ENCODE peak calls at places on chromosomes 4 and X, in five cellular contexts. T is T-helper 17 cell; P is activated T-helper 2 cell treated with anti-CD3 and anti-CD28 coated beads, Interferon-gamma antibody, Interleukin-2, Interleukin-4, amounts not matched to agents 10 μg/mL and 5 μg/mL and 100 μg/mL, durations not matched to agents 14 hours and 24 hours and 36 hours; S is Right ventricle myocardium inferior; C is pancreas. K is an unnamed sample.

GRCh38 chr4:177480796-177481195 is 38.6 kb upstream of the AGA start:
- DNase-seq in C (no peak), P (no peak), S (no peak), T (no peak), K (no peak)

GRCh38 chr4:121057466-121057911 is 14.8 kb downstream of the NDNF start:
- DNase-seq in T (no peak), C (no peak), P (no peak), S (no peak), K (peak)

GRCh38 chrX:18886344-18887161 is 97.4 kb downstream of the PHKA2 start:
- DNase-seq in C (peak), P (peak), T (peak), S (peak), K (peak)

GRCh38 chr4:71235321-71236206 is 103.3 kb upstream of the SLC4A4 start:
- DNase-seq in C (no peak), S (no peak), T (no peak), P (no peak), K (no peak)

GRCh38 chrX:1411331-1411730 is 19.4 kb upstream of the SLC25A6 start:
- DNase-seq in T (no peak), P (no peak), S (no peak), C (no peak), K (peak)

GRCh38 chrX:131617182-131617581 is 73.3 kb downstream of the OR13H1 start:
- DNase-seq in C (no peak), P (no peak), T (no peak), S (no peak), K (peak)

GRCh38 chr4:77818667-77819408 is at the start of gene CNOT6L:
- DNase-seq in C (peak), T (peak), P (peak), S (peak), K (peak)

GRCh38 chr4:133995243-133995960 is 206.2 kb downstream of the PABPC4L start:
- DNase-seq in S (no peak), C (no peak), T (no peak), P (no peak), K (no peak)

GRCh38 chr4:123102897-123103489 is 180.6 kb upstream of the NUDT6 start:
- DNase-seq in T (no peak), P (no peak), C (no peak), S (no peak), K (peak)

GRCh38 chrX:981791-982626 is 230.4 kb downstream of the CRLF2 start:
- DNase-seq in S (no peak), T (no peak), P (no peak), C (no peak), K (peak)

GRCh38 chr4:69032847-69033638 is 63.2 kb upstream of the UGT2B7 start:
- DNase-seq in T (no peak), P (no peak), C (no peak), S (no peak), K (no peak)

GRCh38 chrX:37993857-37994619 is 12.3 kb upstream of the SYTL5 start:
- DNase-seq in C (peak), T (no peak), S (no peak), P (no peak), K (peak)

GRCh38 chr4:37967749-37968148 is 7.6 kb downstream of the PTTG2 start:
- DNase-seq in T (no peak), S (no peak), C (no peak), P (no peak), K (no peak)

GRCh38 chr4:169342906-169343560 is 72.3 kb upstream of the SH3RF1 start:
- DNase-seq in S (no peak), C (no peak), T (no peak), P (no peak), K (peak)

GRCh38 chr4:165439344-165439743 is 60.5 kb downstream of the CPE start:
- DNase-seq in T (no peak), C (no peak), P (no peak), S (no peak), K (no peak)

GRCh38 chrX:70132244-70132643 is 1.0 kb upstream of the IGBP1 start:
- DNase-seq in T (no peak), S (no peak), C (no peak), P (no peak), K (peak)

GRCh38 chr4:13627606-13628301 is at the start of gene BOD1L1:
- DNase-seq in T (peak), S (peak), P (peak), C (peak), K (peak)

GRCh38 chr4:159046683-159047082 is 56.2 kb upstream of the RAPGEF2 start:
- DNase-seq in P (no peak), T (no peak), S (no peak), C (no peak), K (no peak)

GRCh38 chr4:78749972-78750727 is 26.0 kb upstream of the BMP2K start:
- DNase-seq in T (no peak), S (no peak), P (no peak), C (no peak), K (no peak)

GRCh38 chr4:157741642-157742041 is 431.2 kb downstream of the GASK1B start:
- DNase-seq in S (no peak), C (no peak), P (no peak), T (no peak), K (no peak)

GRCh38 chr4:36133658-36134057 is 110.7 kb downstream of the ARAP2 start:
- DNase-seq in P (no peak), T (no peak), S (no peak), C (no peak), K (no peak)

GRCh38 chr4:91894006-91894405 is 409.8 kb upstream of the GRID2 start:
- DNase-seq in T (no peak), S (no peak), P (no peak), C (no peak), K (no peak)

GRCh38 chrX:30504309-30504708 is 73.3 kb downstream of the TASL start:
- DNase-seq in T (no peak), S (no peak), C (no peak), P (no peak), K (peak)

GRCh38 chrX:57752866-57753265 is 72.8 kb upstream of the NLRP2B start:
- DNase-seq in T (no peak), S (no peak), C (no peak), P (no peak), K (no peak)

K was measured in left kidney.